ENCODE peak calls at places on chromosomes 4 and X, in eight cellular contexts. V is GM23248, H is IMR-90, T is HCT116, W is neuronal stem cell, M is Karpas-422, P is GM12878, O is neural progenitor cell. D is an unnamed sample.

GRCh38 chrX:135256923-135257322 is 5.1 kb downstream of the ETDA start:
- DNase-seq in V (no peak), H (no peak), T (no peak), W (no peak), M (no peak), P (no peak), O (no peak), D (no peak)

GRCh38 chr4:73870260-73870659 is 1.1 kb downstream of the CXCL1 start:
- DNase-seq in V (no peak), H (no peak), T (no peak), W (no peak), M (no peak), P (no peak), O (no peak), D (no peak)

GRCh38 chr4:77905651-77906263 is 43.1 kb downstream of the MRPL1 start:
- DNase-seq in V (no peak), H (no peak), T (no peak), W (no peak), M (no peak), P (no peak), O (no peak), D (peak)

GRCh38 chrX:119694601-119695534 is 1.9 kb upstream of the SEPTIN6 start:
- DNase-seq in V (no peak), H (no peak), T (no peak), W (no peak), M (no peak), P (no peak), O (peak), D (peak)

GRCh38 chr4:152629908-152630307 is 49.9 kb downstream of the TMEM154 start:
- DNase-seq in V (no peak), H (no peak), T (no peak), W (no peak), M (no peak), P (no peak), O (no peak), D (no peak)

GRCh38 chrX:40581333-40581910 is 652 bp downstream of the ATP6AP2 start:
- DNase-seq in V (peak), H (peak), T (no peak), W (no peak), M (peak), P (no peak), O (no peak), D (no peak)

GRCh38 chrX:16123222-16123786 is at the start of gene GRPR:
- DNase-seq in V (peak), H (peak), T (peak), W (peak), M (peak), P (no peak), O (peak), D (peak)

GRCh38 chr4:87654487-87655044 is 4.5 kb downstream of the DMP1 start:
- DNase-seq in V (no peak), H (no peak), T (no peak), W (no peak), M (no peak), P (no peak), O (no peak), D (no peak)

GRCh38 chr4:104906274-104906673 is 240.4 kb upstream of the TET2 start:
- DNase-seq in V (no peak), H (no peak), T (no peak), W (no peak), M (no peak), P (no peak), O (no peak), D (no peak)

GRCh38 chrX:39212456-39212855 is 411.2 kb downstream of the MID1IP1 start:
- DNase-seq in V (no peak), H (no peak), T (no peak), W (no peak), M (no peak), P (no peak), O (no peak), D (no peak)

GRCh38 chr4:87377816-87378215 is 13.2 kb downstream of the HSD17B11 start:
- DNase-seq in V (no peak), H (no peak), T (no peak), W (no peak), M (no peak), P (no peak), O (no peak), D (no peak)

GRCh38 chr4:83083925-83084475 is 30.5 kb downstream of the PLAC8 start:
- DNase-seq in V (no peak), H (no peak), T (no peak), W (no peak), M (no peak), P (no peak), O (no peak), D (no peak)

GRCh38 chrX:41333744-41333993 is 293 bp upstream of the DDX3X start:
- DNase-seq in V (peak), H (peak), T (peak), W (peak), M (peak), P (peak), O (peak), D (no peak)

GRCh38 chr4:108100827-108101226 is 67.9 kb downstream of the LEF1 start:
- DNase-seq in V (no peak), H (no peak), T (no peak), W (no peak), M (no peak), P (no peak), O (no peak), D (no peak)

GRCh38 chr4:174873931-174874330 is 44.2 kb upstream of the ADAM29 start:
- DNase-seq in V (peak), H (no peak), T (peak), W (peak), M (no peak), P (peak), O (peak), D (peak)

GRCh38 chr4:77994194-77994721 is 62.9 kb upstream of the FRAS1 start:
- DNase-seq in V (peak), H (peak), T (peak), W (peak), M (peak), P (no peak), O (peak), D (peak)

GRCh38 chrX:133097031-133097430 is at the start of gene USP26:
- DNase-seq in V (no peak), H (no peak), T (no peak), W (no peak), M (no peak), P (no peak), O (no peak), D (no peak)

GRCh38 chrX:148501121-148502066 is 977 bp downstream of the AFF2 start:
- DNase-seq in V (no peak), H (no peak), T (no peak), W (peak), M (peak), P (no peak), O (peak), D (peak)

GRCh38 chrX:31445542-31445941 is 373.7 kb upstream of the FTHL17 start:
- DNase-seq in V (no peak), H (no peak), T (no peak), W (no peak), M (no peak), P (no peak), O (no peak), D (no peak)

GRCh38 chr4:145887241-145887964 is 51.2 kb downstream of the ZNF827 start:
- DNase-seq in V (peak), H (peak), T (no peak), W (no peak), M (peak), P (no peak), O (no peak), D (no peak)

GRCh38 chrX:31213941-31214340 is 142.1 kb upstream of the FTHL17 start:
- DNase-seq in V (peak), H (peak), T (no peak), W (no peak), M (peak), P (no peak), O (no peak), D (peak)

GRCh38 chr4:25842229-25842840 is 20.5 kb downstream of the SEL1L3 start:
- DNase-seq in V (no peak), H (no peak), T (no peak), W (no peak), M (peak), P (peak), O (peak), D (no peak)

GRCh38 chr4:2350982-2351381 is 67.5 kb downstream of the ZFYVE28 start:
- DNase-seq in V (no peak), H (no peak), T (no peak), W (no peak), M (no peak), P (no peak), O (no peak), D (no peak)

GRCh38 chr4:177001271-177002175 is 208.8 kb upstream of the VEGFC start:
- DNase-seq in V (peak), H (peak), T (no peak), W (no peak), M (no peak), P (no peak), O (no peak), D (no peak)

GRCh38 chr4:182880387-182881356 is 36.5 kb downstream of the DCTD start:
- DNase-seq in V (no peak), H (peak), T (no peak), W (no peak), M (no peak), P (no peak), O (no peak), D (no peak)

GRCh38 chr4:159101983-159102622 is 776 bp upstream of the RAPGEF2 start:
- DNase-seq in V (peak), H (no peak), T (no peak), W (no peak), M (no peak), P (no peak), O (peak), D (no peak)

GRCh38 chrX:69093960-69094935 is 71.0 kb downstream of the PJA1 start:
- DNase-seq in V (peak), H (peak), T (peak), W (peak), M (peak), P (no peak), O (peak), D (peak)

GRCh38 chr4:63637270-63637669 is 772.0 kb downstream of the TECRL start:
- DNase-seq in V (no peak), H (no peak), T (no peak), W (no peak), M (no peak), P (no peak), O (no peak), D (no peak)

GRCh38 chr4:146477054-146477453 is 44.7 kb downstream of the SLC10A7 start:
- DNase-seq in V (peak), H (no peak), T (no peak), W (no peak), M (no peak), P (no peak), O (no peak), D (no peak)

GRCh38 chr4:164931551-164932324 is 45.7 kb downstream of the TRIM61 start:
- DNase-seq in V (peak), H (no peak), T (no peak), W (no peak), M (no peak), P (no peak), O (no peak), D (no peak)

GRCh38 chr4:118898684-118899138 is 10.1 kb downstream of the SYNPO2 start:
- DNase-seq in V (peak), H (no peak), T (no peak), W (no peak), M (no peak), P (no peak), O (no peak), D (no peak)

GRCh38 chr4:103634236-103634635 is 85.5 kb downstream of the TACR3 start:
- DNase-seq in V (no peak), H (no peak), T (peak), W (no peak), M (peak), P (no peak), O (no peak), D (no peak)

GRCh38 chr4:118969359-118969758 is 80.7 kb downstream of the SYNPO2 start:
- DNase-seq in V (peak), H (peak), T (peak), W (no peak), M (peak), P (no peak), O (peak), D (peak)

GRCh38 chrX:68163446-68163845 is 269.8 kb downstream of the OPHN1 start:
- DNase-seq in V (peak), H (peak), T (no peak), W (no peak), M (no peak), P (no peak), O (no peak), D (no peak)

GRCh38 chr4:39998659-39999345 is 21.1 kb upstream of the PDS5A start:
- DNase-seq in V (no peak), H (no peak), T (no peak), W (no peak), M (no peak), P (no peak), O (peak), D (no peak)

GRCh38 chr4:21655100-21655499 is 293.5 kb downstream of the KCNIP4 start:
- DNase-seq in V (no peak), H (no peak), T (no peak), W (no peak), M (no peak), P (no peak), O (no peak), D (peak)

GRCh38 chr4:21652508-21653108 is 296.0 kb downstream of the KCNIP4 start:
- DNase-seq in V (no peak), H (no peak), T (no peak), W (no peak), M (no peak), P (no peak), O (no peak), D (no peak)

GRCh38 chr4:21656832-21657231 is 291.7 kb downstream of the KCNIP4 start:
- DNase-seq in V (peak), H (no peak), T (peak), W (no peak), M (no peak), P (no peak), O (no peak), D (no peak)
- H2AFZ ChIP-seq in V (no peak), H (no peak), T (no peak), W (no peak), M (no peak), P (no peak), O (no peak), D (no peak)

GRCh38 chr4:17765514-17766286 is 15.7 kb downstream of the FAM184B start:
- DNase-seq in V (no peak), H (no peak), T (no peak), W (no peak), M (no peak), P (no peak), O (no peak), D (no peak)
- H3K9ac ChIP-seq in V (no peak), H (no peak), T (no peak), W (no peak), M (no peak), P (no peak), O (no peak), D (no peak)

GRCh38 chr4:14125375-14126129 is 498.0 kb upstream of the BOD1L1 start:
- DNase-seq in V (no peak), H (no peak), T (no peak), W (no peak), M (peak), P (peak), O (no peak), D (no peak)

DNA sequence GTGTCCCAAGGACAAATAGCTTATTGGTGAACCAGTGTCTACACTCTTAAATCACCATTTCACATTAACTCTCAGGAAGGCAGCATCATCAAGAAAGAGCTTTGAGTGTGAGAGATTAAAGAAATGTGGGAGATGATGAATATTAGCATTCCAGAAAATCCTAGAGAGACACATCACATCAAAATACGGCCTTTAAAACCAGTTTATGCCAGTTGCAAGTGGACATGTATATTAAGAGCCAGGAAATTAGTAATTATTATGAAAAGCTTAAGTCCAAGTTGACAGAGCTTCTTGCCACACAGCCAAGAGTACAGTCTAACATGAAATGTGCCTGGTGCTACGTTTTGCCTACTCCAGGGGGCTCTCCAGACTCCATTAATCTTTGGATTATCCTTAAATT is 503.0 kb upstream of the BOD1L1 start:
- DNase-seq in V (peak), H (peak), T (no peak), W (no peak), M (no peak), P (no peak), O (no peak), D (no peak)
- H2AFZ ChIP-seq in V (peak), H (no peak), T (no peak), W (no peak), M (no peak), P (no peak), O (no peak), D (no peak)

GRCh38 chrX:139211568-139212182 is 318.9 kb upstream of the F9 start:
- DNase-seq in V (no peak), H (no peak), T (no peak), W (no peak), M (no peak), P (no peak), O (peak), D (no peak)

GRCh38 chrX:139209342-139209741 is 321.2 kb upstream of the F9 start:
- DNase-seq in V (no peak), H (no peak), T (no peak), W (no peak), M (no peak), P (no peak), O (no peak), D (no peak)

GRCh38 chrX:139207655-139208054 is 322.9 kb upstream of the F9 start:
- DNase-seq in V (no peak), H (no peak), T (no peak), W (no peak), M (no peak), P (no peak), O (no peak), D (no peak)

DNA sequence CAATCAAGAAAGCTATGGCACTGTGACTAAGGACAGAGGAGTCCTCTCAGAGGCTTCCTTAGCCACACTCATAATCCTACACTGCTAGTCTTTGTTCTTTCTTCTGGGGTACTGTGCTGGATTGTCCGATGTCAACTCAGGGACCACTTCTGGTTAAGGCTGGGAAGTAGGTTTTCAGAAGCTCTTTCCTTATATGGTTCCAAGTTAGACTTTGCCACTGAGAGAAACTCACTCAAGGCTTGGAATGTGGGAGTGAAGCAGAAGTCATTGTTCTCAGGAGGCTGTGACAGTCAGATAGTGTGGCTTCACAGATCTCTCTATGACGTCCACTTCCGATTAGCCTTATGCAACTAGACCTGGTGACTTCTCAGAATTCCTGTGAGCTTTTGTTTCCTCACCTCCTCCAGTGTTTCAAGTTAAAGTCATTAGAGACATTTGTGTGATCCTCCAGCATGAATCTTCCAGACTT is 317.3 kb upstream of the F9 start:
- DNase-seq in V (no peak), H (no peak), T (no peak), W (no peak), M (no peak), P (no peak), O (no peak), D (no peak)
- H3K9ac ChIP-seq in V (no peak), H (no peak), T (no peak), W (no peak), M (no peak), P (no peak), O (no peak), D (no peak)

DNA sequence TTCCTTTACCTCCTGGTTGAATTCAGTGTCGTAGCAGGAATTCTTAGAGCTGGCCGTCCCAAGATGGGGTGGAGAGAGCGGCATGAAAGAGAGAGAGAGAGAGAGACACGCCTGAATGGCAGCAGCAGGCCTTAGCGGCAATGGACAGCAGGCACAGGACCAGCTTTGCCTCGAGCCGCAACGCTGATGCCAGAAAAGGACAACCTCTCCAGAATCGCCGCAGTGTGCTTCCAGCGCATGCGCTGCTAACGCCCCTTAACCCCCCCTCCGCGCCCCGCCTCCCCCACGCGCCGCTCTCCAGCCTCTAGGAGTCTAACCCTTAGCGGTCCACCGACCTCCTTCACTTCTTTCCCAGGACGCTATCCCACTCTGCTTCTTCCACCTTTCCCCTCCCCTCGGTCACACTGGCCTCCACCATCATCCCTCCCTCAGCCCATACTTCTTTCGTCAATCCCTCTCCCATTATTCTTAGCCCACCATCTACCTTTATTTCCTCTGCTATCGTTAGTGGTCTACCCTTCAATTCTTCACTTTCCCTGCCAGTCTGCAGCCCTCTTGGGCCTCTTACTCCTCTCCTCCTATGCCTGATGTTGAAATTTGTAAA is 10.5 kb upstream of the ZCCHC13 start:
- DNase-seq in V (peak), H (peak), T (peak), W (peak), M (peak), P (no peak), O (peak), D (peak)
- H2AFZ ChIP-seq in V (peak), H (peak), T (peak), W (peak), M (peak), P (peak), O (peak), D (peak)

DNA sequence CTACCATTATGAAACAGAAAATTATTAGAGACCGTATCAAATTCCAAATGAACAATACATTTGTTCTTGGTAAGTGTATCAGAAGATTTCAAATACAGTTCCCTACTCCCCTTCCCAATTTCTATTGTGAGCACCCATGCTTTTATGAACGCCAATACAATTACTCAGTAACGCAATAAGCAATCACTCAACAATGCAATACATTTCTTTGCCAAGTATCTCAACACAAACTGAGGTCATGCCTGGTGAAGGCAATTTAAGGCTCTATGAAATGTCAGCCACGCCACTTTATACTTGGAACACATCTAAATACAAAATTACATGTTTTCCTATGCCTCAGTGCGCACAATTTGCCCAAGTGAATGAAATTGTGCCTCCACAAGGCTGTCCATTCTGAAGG is 712 bp downstream of the PNPLA4 start:
- DNase-seq in V (peak), H (peak), T (no peak), W (no peak), M (no peak), P (no peak), O (no peak), D (no peak)
- H3K9ac ChIP-seq in V (peak), H (peak), T (peak), W (no peak), M (peak), P (peak), O (peak), D (peak)

DNA sequence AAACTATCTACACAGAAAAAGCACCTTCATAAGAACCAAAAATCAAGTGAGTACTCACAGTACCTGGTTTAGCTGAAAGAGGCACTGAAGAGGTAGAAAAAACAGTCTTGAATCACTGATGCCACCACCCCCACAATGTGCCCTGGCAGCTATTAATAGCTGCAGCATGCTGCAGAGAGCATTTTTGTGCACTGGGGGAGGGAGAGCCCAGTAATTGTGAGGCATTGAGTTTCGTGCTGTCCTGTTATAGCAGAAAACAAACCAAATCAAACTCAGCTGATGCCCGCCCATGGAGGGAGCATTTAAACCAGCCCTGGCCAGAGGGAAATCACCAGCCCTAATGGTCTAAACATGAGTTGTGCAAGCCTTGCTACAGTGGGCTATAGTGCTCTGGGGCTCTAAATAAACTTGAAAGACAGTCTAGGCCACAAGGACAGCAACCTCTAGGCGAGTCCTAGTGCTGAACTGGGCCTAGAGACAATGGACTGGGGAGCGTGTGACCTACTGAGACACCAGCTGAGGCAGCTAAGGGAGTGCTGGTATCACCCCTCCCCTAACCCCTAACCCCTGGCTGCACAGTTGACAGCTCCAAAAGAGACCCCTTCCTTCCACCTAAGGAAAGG is 106.3 kb upstream of the TMLHE start:
- DNase-seq in V (peak), H (no peak), T (no peak), W (no peak), M (no peak), P (no peak), O (no peak), D (no peak)
- H2AFZ ChIP-seq in V (no peak), H (no peak), T (no peak), W (no peak), M (no peak), P (no peak), O (no peak), D (no peak)